ENCODE peak calls at places on chromosomes 7 and 10, in four cellular contexts. Z is NCI-H1105, H is ACHN, E is HTR-8/SVneo. U is an unnamed sample.
A peak's percentile ranks its signal among the peaks of the same experiment; 100 is the strongest.

GRCh38 chr7:158973440-158973839 is 117.1 kb downstream of the DYNC2I1 start:
- DNase-seq in Z (no peak), H (peak; percentile 45), E (no peak), U (no peak)

GRCh38 chr10:88996927-88997326 is 6.3 kb downstream of the FAS start:
- DNase-seq in Z (no peak), H (no peak), E (no peak), U (no peak)

GRCh38 chr7:158558816-158559215 is 28.8 kb downstream of the PTPRN2 start:
- DNase-seq in Z (no peak), H (no peak), E (no peak), U (no peak)

GRCh38 chr10:23325132-23325531 is 19.5 kb downstream of the C10orf67 start:
- DNase-seq in Z (no peak), H (no peak), E (no peak), U (no peak)

GRCh38 chr7:54159088-54159487 is 383.1 kb upstream of the VSTM2A start:
- DNase-seq in Z (no peak), H (no peak), E (no peak), U (no peak)

GRCh38 chr7:101952355-101953247 is 135.2 kb downstream of the CUX1 start:
- DNase-seq in Z (no peak), H (peak; percentile 60), E (peak; percentile 50), U (no peak)

GRCh38 chr7:157250605-157251228 is 86.1 kb upstream of the DNAJB6 start:
- DNase-seq in Z (peak; percentile 14), H (peak; percentile 85), E (peak; percentile 53), U (peak; percentile 39)

GRCh38 chr10:80709879-80710278 is 172.2 kb downstream of the SH2D4B start:
- DNase-seq in Z (no peak), H (no peak), E (no peak), U (no peak)

GRCh38 chr10:11035318-11035920 is 17.7 kb downstream of the CELF2 start:
- DNase-seq in Z (no peak), H (peak; percentile 32), E (peak; percentile 8), U (peak; percentile 20)

GRCh38 chr7:28666144-28666543 is 253.8 kb downstream of the CREB5 start:
- DNase-seq in Z (no peak), H (no peak), E (no peak), U (no peak)

GRCh38 chr7:40530292-40530691 is 395.5 kb downstream of the SUGCT start:
- DNase-seq in Z (no peak), H (no peak), E (no peak), U (peak; percentile 79)

GRCh38 chr7:123645516-123645915 is 10.2 kb upstream of the LMOD2 start:
- DNase-seq in Z (no peak), H (no peak), E (no peak), U (no peak)

GRCh38 chr10:129965940-129966339 is 1.9 kb upstream of the EBF3 start:
- DNase-seq in Z (no peak), H (no peak), E (no peak), U (no peak)

GRCh38 chr7:84939888-84940287 is 247.0 kb downstream of the SEMA3D start:
- DNase-seq in Z (no peak), H (no peak), E (no peak), U (no peak)